ENCODE peak calls at places on chromosomes 16 and 17, in seven cellular contexts. One of them, this sample, is unnamed.

GRCh38 chr17:43532581-43532980 is 13.6 kb downstream of the ETV4 start:
- DNase-seq in neural progenitor cell: no peak
- DNase-seq in heart right ventricle: no peak
- DNase-seq in K562: no peak
- DNase-seq in fibroblast of pulmonary artery: no peak
- DNase-seq in adrenal gland: no peak
- DNase-seq in brain microvascular endothelial cell: no peak
- DNase-seq in this sample: no peak

GRCh38 chr16:38941-39892 is 14.2 kb downstream of the POLR3K start:
- DNase-seq in neural progenitor cell: no peak
- DNase-seq in heart right ventricle: no peak
- DNase-seq in K562: peak
- DNase-seq in fibroblast of pulmonary artery: no peak
- DNase-seq in adrenal gland: no peak
- DNase-seq in brain microvascular endothelial cell: no peak
- DNase-seq in this sample: no peak

GRCh38 chr17:63438092-63439051 is 7.7 kb downstream of the CYB561 start:
- DNase-seq in neural progenitor cell: no peak
- DNase-seq in heart right ventricle: no peak
- DNase-seq in K562: no peak
- DNase-seq in fibroblast of pulmonary artery: no peak
- DNase-seq in adrenal gland: no peak
- DNase-seq in brain microvascular endothelial cell: no peak
- DNase-seq in this sample: no peak

GRCh38 chr17:42484304-42484703 is 25.6 kb downstream of the ATP6V0A1 start:
- DNase-seq in neural progenitor cell: no peak
- DNase-seq in heart right ventricle: no peak
- DNase-seq in K562: no peak
- DNase-seq in fibroblast of pulmonary artery: no peak
- DNase-seq in adrenal gland: no peak
- DNase-seq in brain microvascular endothelial cell: no peak
- DNase-seq in this sample: no peak

GRCh38 chr17:16923097-16923903 is 48.6 kb downstream of the TNFRSF13B start:
- DNase-seq in neural progenitor cell: no peak
- DNase-seq in heart right ventricle: no peak
- DNase-seq in K562: no peak
- DNase-seq in fibroblast of pulmonary artery: no peak
- DNase-seq in adrenal gland: no peak
- DNase-seq in brain microvascular endothelial cell: no peak
- DNase-seq in this sample: no peak

GRCh38 chr17:41530062-41531048 is 2.2 kb upstream of the KRT19 start:
- DNase-seq in neural progenitor cell: no peak
- DNase-seq in heart right ventricle: no peak
- DNase-seq in K562: peak
- DNase-seq in fibroblast of pulmonary artery: peak
- DNase-seq in adrenal gland: peak
- DNase-seq in brain microvascular endothelial cell: peak
- DNase-seq in this sample: peak

GRCh38 chr17:41492771-41493170 is 3.1 kb upstream of the KRT36 start:
- DNase-seq in neural progenitor cell: no peak
- DNase-seq in heart right ventricle: peak
- DNase-seq in K562: no peak
- DNase-seq in fibroblast of pulmonary artery: peak
- DNase-seq in adrenal gland: peak
- DNase-seq in brain microvascular endothelial cell: peak
- DNase-seq in this sample: no peak

GRCh38 chr16:66695474-66695934 is 1.0 kb downstream of the CMTM4 start:
- DNase-seq in neural progenitor cell: no peak
- DNase-seq in heart right ventricle: no peak
- DNase-seq in K562: no peak
- DNase-seq in fibroblast of pulmonary artery: no peak
- DNase-seq in adrenal gland: no peak
- DNase-seq in brain microvascular endothelial cell: no peak
- DNase-seq in this sample: no peak

GRCh38 chr16:23132921-23133532 is 16.2 kb downstream of the USP31 start:
- DNase-seq in neural progenitor cell: no peak
- DNase-seq in heart right ventricle: peak
- DNase-seq in K562: no peak
- DNase-seq in fibroblast of pulmonary artery: no peak
- DNase-seq in adrenal gland: no peak
- DNase-seq in brain microvascular endothelial cell: no peak
- DNase-seq in this sample: no peak

GRCh38 chr16:67551972-67552371 is 10.4 kb upstream of the CTCF start:
- DNase-seq in neural progenitor cell: no peak
- DNase-seq in heart right ventricle: no peak
- DNase-seq in K562: no peak
- DNase-seq in fibroblast of pulmonary artery: no peak
- DNase-seq in adrenal gland: no peak
- DNase-seq in brain microvascular endothelial cell: no peak
- DNase-seq in this sample: no peak

GRCh38 chr17:699350-699749 is 15.3 kb downstream of the VPS53 start:
- DNase-seq in neural progenitor cell: no peak
- DNase-seq in heart right ventricle: no peak
- DNase-seq in K562: no peak
- DNase-seq in fibroblast of pulmonary artery: peak
- DNase-seq in adrenal gland: peak
- DNase-seq in brain microvascular endothelial cell: no peak
- DNase-seq in this sample: no peak

GRCh38 chr17:49996495-49997255 is 1.7 kb upstream of the DLX3 start:
- DNase-seq in neural progenitor cell: peak
- DNase-seq in heart right ventricle: peak
- DNase-seq in K562: peak
- DNase-seq in fibroblast of pulmonary artery: peak
- DNase-seq in adrenal gland: peak
- DNase-seq in brain microvascular endothelial cell: no peak
- DNase-seq in this sample: no peak

GRCh38 chr17:42918902-42919521 is 18.4 kb downstream of the G6PC1 start:
- DNase-seq in neural progenitor cell: no peak
- DNase-seq in heart right ventricle: no peak
- DNase-seq in K562: no peak
- DNase-seq in fibroblast of pulmonary artery: no peak
- DNase-seq in adrenal gland: no peak
- DNase-seq in brain microvascular endothelial cell: no peak
- DNase-seq in this sample: no peak

GRCh38 chr17:70613681-70614080 is 444.3 kb downstream of the KCNJ2 start:
- DNase-seq in neural progenitor cell: no peak
- DNase-seq in heart right ventricle: no peak
- DNase-seq in K562: no peak
- DNase-seq in fibroblast of pulmonary artery: no peak
- DNase-seq in adrenal gland: no peak
- DNase-seq in brain microvascular endothelial cell: no peak
- DNase-seq in this sample: no peak

GRCh38 chr17:17421346-17422216 is 55.2 kb upstream of the MED9 start:
- DNase-seq in neural progenitor cell: no peak
- DNase-seq in heart right ventricle: no peak
- DNase-seq in K562: no peak
- DNase-seq in fibroblast of pulmonary artery: no peak
- DNase-seq in adrenal gland: no peak
- DNase-seq in brain microvascular endothelial cell: no peak
- DNase-seq in this sample: no peak

GRCh38 chr17:8141046-8141445 is 11.2 kb downstream of the PER1 start:
- DNase-seq in neural progenitor cell: no peak
- DNase-seq in heart right ventricle: no peak
- DNase-seq in K562: no peak
- DNase-seq in fibroblast of pulmonary artery: no peak
- DNase-seq in adrenal gland: no peak
- DNase-seq in brain microvascular endothelial cell: no peak
- DNase-seq in this sample: no peak

GRCh38 chr17:27968206-27968732 is 74.2 kb upstream of the NLK start:
- DNase-seq in neural progenitor cell: no peak
- DNase-seq in heart right ventricle: peak
- DNase-seq in K562: peak
- DNase-seq in fibroblast of pulmonary artery: no peak
- DNase-seq in adrenal gland: peak
- DNase-seq in brain microvascular endothelial cell: no peak
- DNase-seq in this sample: no peak

GRCh38 chr16:66581246-66581952 is 2.1 kb downstream of the CMTM2 start:
- DNase-seq in neural progenitor cell: no peak
- DNase-seq in heart right ventricle: no peak
- DNase-seq in K562: no peak
- DNase-seq in fibroblast of pulmonary artery: no peak
- DNase-seq in adrenal gland: no peak
- DNase-seq in brain microvascular endothelial cell: peak
- DNase-seq in this sample: no peak

GRCh38 chr17:82330322-82331239 is 3.0 kb downstream of the SECTM1 start:
- DNase-seq in neural progenitor cell: no peak
- DNase-seq in heart right ventricle: no peak
- DNase-seq in K562: peak
- DNase-seq in fibroblast of pulmonary artery: peak
- DNase-seq in adrenal gland: peak
- DNase-seq in brain microvascular endothelial cell: no peak
- DNase-seq in this sample: no peak

GRCh38 chr16:66182592-66182991 is 183.9 kb upstream of the CDH5 start:
- DNase-seq in neural progenitor cell: no peak
- DNase-seq in heart right ventricle: no peak
- DNase-seq in K562: no peak
- DNase-seq in fibroblast of pulmonary artery: no peak
- DNase-seq in adrenal gland: no peak
- DNase-seq in brain microvascular endothelial cell: no peak
- DNase-seq in this sample: no peak

DNA sequence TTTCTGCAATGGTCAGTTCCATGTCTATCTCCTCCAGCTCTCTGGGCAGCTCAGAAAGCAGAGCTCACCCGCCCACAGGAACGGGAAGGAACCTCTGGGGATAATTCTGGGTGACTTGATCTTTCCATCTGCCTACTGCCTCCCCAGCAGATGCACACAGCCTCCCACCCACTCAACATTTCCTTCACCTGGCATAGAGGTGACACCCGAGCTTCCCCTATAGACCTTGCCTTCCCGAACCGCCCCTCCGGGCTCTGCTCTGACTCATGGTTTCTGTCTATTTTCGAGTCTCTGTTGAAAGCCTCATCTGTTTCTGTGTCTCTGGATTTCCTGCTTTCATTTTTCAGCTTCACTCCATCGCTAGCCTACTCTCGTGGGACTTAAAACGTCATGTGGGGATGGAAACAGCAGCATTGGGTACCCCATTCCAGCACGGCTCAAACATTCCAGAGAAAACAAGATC is 11.4 kb downstream of the GGA3 start:
- DNase-seq in neural progenitor cell: no peak
- DNase-seq in heart right ventricle: no peak
- DNase-seq in K562: no peak
- DNase-seq in fibroblast of pulmonary artery: peak
- DNase-seq in adrenal gland: no peak
- DNase-seq in brain microvascular endothelial cell: peak
- DNase-seq in this sample: no peak
- H3K4me3 ChIP-seq in neural progenitor cell: no peak
- H3K4me3 ChIP-seq in heart right ventricle: peak
- H3K4me3 ChIP-seq in K562: no peak
- H3K4me3 ChIP-seq in fibroblast of pulmonary artery: no peak
- H3K4me3 ChIP-seq in adrenal gland: no peak
- H3K4me3 ChIP-seq in brain microvascular endothelial cell: peak
- H3K4me3 ChIP-seq in this sample: no peak

GRCh38 chr16:19844945-19845641 is 39.6 kb downstream of the GPRC5B start:
- DNase-seq in neural progenitor cell: no peak
- DNase-seq in heart right ventricle: no peak
- DNase-seq in K562: no peak
- DNase-seq in fibroblast of pulmonary artery: peak
- DNase-seq in adrenal gland: peak
- DNase-seq in brain microvascular endothelial cell: peak
- DNase-seq in this sample: peak
- TF ChIP-seq CTCF in neural progenitor cell: no peak
- TF ChIP-seq CTCF in heart right ventricle: no peak
- TF ChIP-seq CTCF in K562: no peak
- TF ChIP-seq CTCF in fibroblast of pulmonary artery: no peak
- TF ChIP-seq CTCF in adrenal gland: no peak
- TF ChIP-seq CTCF in brain microvascular endothelial cell: no peak
- TF ChIP-seq CTCF in this sample: no peak

DNA sequence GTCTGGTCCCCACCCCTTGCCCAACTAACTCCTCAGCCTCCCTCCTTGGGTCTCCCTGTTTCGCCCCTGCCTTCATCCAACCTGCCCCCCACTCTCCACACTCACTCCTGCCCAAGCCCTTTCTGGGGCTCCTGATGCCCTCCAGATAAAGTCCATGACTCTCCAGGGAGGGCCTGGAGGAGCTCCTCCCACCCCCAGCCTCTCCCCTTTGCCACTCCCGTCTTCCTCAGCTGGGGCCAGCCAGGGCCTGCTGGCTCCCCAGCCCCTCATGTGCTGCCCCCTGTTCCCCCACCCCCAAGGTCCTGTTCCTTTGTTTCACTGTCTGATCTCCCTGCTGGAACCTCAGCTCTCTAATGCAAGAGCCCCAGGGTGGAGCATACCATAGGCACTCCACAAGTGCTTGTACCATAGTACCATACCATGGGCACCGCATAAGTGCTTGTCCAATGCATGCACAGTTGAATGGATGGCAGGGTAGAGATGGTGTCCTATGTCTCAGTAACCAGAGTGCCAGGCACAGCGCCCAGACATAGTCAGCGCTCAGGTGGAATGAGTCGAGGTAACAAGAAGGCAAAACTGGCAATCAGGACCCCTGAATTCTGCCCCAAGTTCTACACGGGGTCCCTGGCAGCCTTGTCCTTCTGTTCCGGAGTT is 1.5 kb downstream of the PLCD3 start:
- DNase-seq in neural progenitor cell: no peak
- DNase-seq in heart right ventricle: no peak
- DNase-seq in K562: no peak
- DNase-seq in fibroblast of pulmonary artery: no peak
- DNase-seq in adrenal gland: no peak
- DNase-seq in brain microvascular endothelial cell: no peak
- DNase-seq in this sample: no peak
- H3K4me3 ChIP-seq in neural progenitor cell: no peak
- H3K4me3 ChIP-seq in heart right ventricle: no peak
- H3K4me3 ChIP-seq in K562: no peak
- H3K4me3 ChIP-seq in fibroblast of pulmonary artery: peak
- H3K4me3 ChIP-seq in adrenal gland: peak
- H3K4me3 ChIP-seq in brain microvascular endothelial cell: no peak
- H3K4me3 ChIP-seq in this sample: peak

DNA sequence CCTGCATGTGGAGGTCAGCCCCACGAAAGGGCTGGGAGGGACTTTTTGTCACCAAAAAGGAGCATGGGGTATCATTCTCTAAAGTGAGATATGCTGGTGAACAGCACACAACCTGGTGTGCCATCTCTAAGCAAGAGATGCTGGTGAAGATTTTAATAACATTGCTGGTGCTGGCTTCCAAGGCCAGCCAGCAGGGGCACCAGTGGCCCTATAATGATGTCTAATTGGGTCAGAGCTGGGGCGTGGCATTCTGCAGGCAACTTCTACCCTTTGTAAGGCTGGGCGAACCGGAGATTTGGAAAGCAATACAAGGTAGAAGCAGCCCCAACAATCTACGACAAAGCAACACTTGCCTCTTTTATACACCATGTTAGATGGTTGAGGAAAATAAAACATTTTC is 16.8 kb downstream of the SDR42E1 start:
- DNase-seq in neural progenitor cell: no peak
- DNase-seq in heart right ventricle: no peak
- DNase-seq in K562: peak
- DNase-seq in fibroblast of pulmonary artery: no peak
- DNase-seq in adrenal gland: no peak
- DNase-seq in brain microvascular endothelial cell: no peak
- DNase-seq in this sample: no peak
- TF ChIP-seq CTCF in neural progenitor cell: peak
- TF ChIP-seq CTCF in heart right ventricle: no peak
- TF ChIP-seq CTCF in K562: peak
- TF ChIP-seq CTCF in fibroblast of pulmonary artery: no peak
- TF ChIP-seq CTCF in adrenal gland: no peak
- TF ChIP-seq CTCF in brain microvascular endothelial cell: peak
- TF ChIP-seq CTCF in this sample: no peak

GRCh38 chr17:76080207-76080933 is 1.4 kb downstream of the ZACN start:
- DNase-seq in neural progenitor cell: peak
- DNase-seq in heart right ventricle: no peak
- DNase-seq in K562: peak
- DNase-seq in fibroblast of pulmonary artery: no peak
- DNase-seq in adrenal gland: no peak
- DNase-seq in brain microvascular endothelial cell: no peak
- DNase-seq in this sample: no peak
- H3K4me3 ChIP-seq in neural progenitor cell: peak
- H3K4me3 ChIP-seq in heart right ventricle: no peak
- H3K4me3 ChIP-seq in K562: no peak
- H3K4me3 ChIP-seq in fibroblast of pulmonary artery: no peak
- H3K4me3 ChIP-seq in adrenal gland: no peak
- H3K4me3 ChIP-seq in brain microvascular endothelial cell: no peak
- H3K4me3 ChIP-seq in this sample: no peak

GRCh38 chr16:2056681-2057407 is 9.1 kb downstream of the TSC2 start:
- DNase-seq in neural progenitor cell: peak
- DNase-seq in heart right ventricle: no peak
- DNase-seq in K562: no peak
- DNase-seq in fibroblast of pulmonary artery: peak
- DNase-seq in adrenal gland: no peak
- DNase-seq in brain microvascular endothelial cell: no peak
- DNase-seq in this sample: no peak
- TF ChIP-seq CTCF in neural progenitor cell: peak
- TF ChIP-seq CTCF in heart right ventricle: peak
- TF ChIP-seq CTCF in K562: peak
- TF ChIP-seq CTCF in fibroblast of pulmonary artery: peak
- TF ChIP-seq CTCF in adrenal gland: peak
- TF ChIP-seq CTCF in brain microvascular endothelial cell: peak
- TF ChIP-seq CTCF in this sample: no peak

This sample was measured in BJ.